ENCODE peak calls at places on chromosomes 4 and X, in six cellular contexts. One of them, this sample, is unnamed.

GRCh38 chrX:38880460-38880859 is 79.2 kb downstream of the MID1IP1 start:
- DNase-seq in kidney: no peak
- DNase-seq in neural progenitor cell: no peak
- DNase-seq in H1: no peak
- DNase-seq in SK-N-SH: no peak
- DNase-seq in OCI-LY7: peak
- DNase-seq in this sample: no peak

GRCh38 chrX:102899940-102900916 is 36.8 kb upstream of the RAB40AL start:
- DNase-seq in kidney: no peak
- DNase-seq in neural progenitor cell: peak
- DNase-seq in H1: peak
- DNase-seq in SK-N-SH: peak
- DNase-seq in OCI-LY7: peak
- DNase-seq in this sample: no peak

GRCh38 chrX:19772759-19773623 is 114.4 kb downstream of the SH3KBP1 start:
- DNase-seq in kidney: no peak
- DNase-seq in neural progenitor cell: no peak
- DNase-seq in H1: no peak
- DNase-seq in SK-N-SH: no peak
- DNase-seq in OCI-LY7: peak
- DNase-seq in this sample: no peak

GRCh38 chr4:184548321-184548650 is 73.9 kb upstream of the IRF2 start:
- DNase-seq in kidney: no peak
- DNase-seq in neural progenitor cell: no peak
- DNase-seq in H1: no peak
- DNase-seq in SK-N-SH: no peak
- DNase-seq in OCI-LY7: no peak
- DNase-seq in this sample: no peak

GRCh38 chr4:128663325-128663724 is 146.2 kb upstream of the JADE1 start:
- DNase-seq in kidney: no peak
- DNase-seq in neural progenitor cell: no peak
- DNase-seq in H1: no peak
- DNase-seq in SK-N-SH: no peak
- DNase-seq in OCI-LY7: peak
- DNase-seq in this sample: no peak

GRCh38 chrX:39162322-39162721 is 361.1 kb downstream of the MID1IP1 start:
- DNase-seq in kidney: peak
- DNase-seq in neural progenitor cell: peak
- DNase-seq in H1: peak
- DNase-seq in SK-N-SH: no peak
- DNase-seq in OCI-LY7: no peak
- DNase-seq in this sample: no peak

GRCh38 chr4:153465922-153466636 is at the start of gene TMEM131L:
- DNase-seq in kidney: peak
- DNase-seq in neural progenitor cell: peak
- DNase-seq in H1: peak
- DNase-seq in SK-N-SH: peak
- DNase-seq in OCI-LY7: peak
- DNase-seq in this sample: peak

GRCh38 chrX:101417981-101418841 is 10.2 kb downstream of the HNRNPH2 start:
- DNase-seq in kidney: peak
- DNase-seq in neural progenitor cell: peak
- DNase-seq in H1: peak
- DNase-seq in SK-N-SH: peak
- DNase-seq in OCI-LY7: no peak
- DNase-seq in this sample: peak

GRCh38 chrX:36241397-36241796 is 321.9 kb downstream of the CFAP47 start:
- DNase-seq in kidney: peak
- DNase-seq in neural progenitor cell: no peak
- DNase-seq in H1: no peak
- DNase-seq in SK-N-SH: no peak
- DNase-seq in OCI-LY7: no peak
- DNase-seq in this sample: no peak

GRCh38 chrX:51569561-51569960 is 49.2 kb downstream of the CENPVL3 start:
- DNase-seq in kidney: no peak
- DNase-seq in neural progenitor cell: no peak
- DNase-seq in H1: no peak
- DNase-seq in SK-N-SH: no peak
- DNase-seq in OCI-LY7: no peak
- DNase-seq in this sample: no peak

GRCh38 chrX:3320471-3321046 is 25.9 kb downstream of the MXRA5 start:
- DNase-seq in kidney: no peak
- DNase-seq in neural progenitor cell: no peak
- DNase-seq in H1: no peak
- DNase-seq in SK-N-SH: no peak
- DNase-seq in OCI-LY7: no peak
- DNase-seq in this sample: no peak

GRCh38 chr4:91113130-91113706 is 986.0 kb downstream of the CCSER1 start:
- DNase-seq in kidney: no peak
- DNase-seq in neural progenitor cell: peak
- DNase-seq in H1: no peak
- DNase-seq in SK-N-SH: peak
- DNase-seq in OCI-LY7: peak
- DNase-seq in this sample: no peak

GRCh38 chr4:103076777-103077347 is 301 bp upstream of the SLC9B2 start:
- DNase-seq in kidney: no peak
- DNase-seq in neural progenitor cell: peak
- DNase-seq in H1: no peak
- DNase-seq in SK-N-SH: peak
- DNase-seq in OCI-LY7: peak
- DNase-seq in this sample: no peak

GRCh38 chr4:72302981-72303704 is 265.9 kb downstream of the ADAMTS3 start:
- DNase-seq in kidney: no peak
- DNase-seq in neural progenitor cell: peak
- DNase-seq in H1: peak
- DNase-seq in SK-N-SH: peak
- DNase-seq in OCI-LY7: peak
- DNase-seq in this sample: no peak

GRCh38 chr4:114277690-114278089 is 298.2 kb upstream of the ARSJ start:
- DNase-seq in kidney: no peak
- DNase-seq in neural progenitor cell: no peak
- DNase-seq in H1: no peak
- DNase-seq in SK-N-SH: no peak
- DNase-seq in OCI-LY7: no peak
- DNase-seq in this sample: no peak

GRCh38 chr4:74418063-74418670 is 26.8 kb upstream of the AREG start:
- DNase-seq in kidney: no peak
- DNase-seq in neural progenitor cell: no peak
- DNase-seq in H1: no peak
- DNase-seq in SK-N-SH: no peak
- DNase-seq in OCI-LY7: no peak
- DNase-seq in this sample: no peak
- H3K27ac ChIP-seq in kidney: no peak
- H3K27ac ChIP-seq in neural progenitor cell: no peak
- H3K27ac ChIP-seq in H1: no peak
- H3K27ac ChIP-seq in SK-N-SH: no peak
- H3K27ac ChIP-seq in OCI-LY7: no peak
- H3K27ac ChIP-seq in this sample: no peak

DNA sequence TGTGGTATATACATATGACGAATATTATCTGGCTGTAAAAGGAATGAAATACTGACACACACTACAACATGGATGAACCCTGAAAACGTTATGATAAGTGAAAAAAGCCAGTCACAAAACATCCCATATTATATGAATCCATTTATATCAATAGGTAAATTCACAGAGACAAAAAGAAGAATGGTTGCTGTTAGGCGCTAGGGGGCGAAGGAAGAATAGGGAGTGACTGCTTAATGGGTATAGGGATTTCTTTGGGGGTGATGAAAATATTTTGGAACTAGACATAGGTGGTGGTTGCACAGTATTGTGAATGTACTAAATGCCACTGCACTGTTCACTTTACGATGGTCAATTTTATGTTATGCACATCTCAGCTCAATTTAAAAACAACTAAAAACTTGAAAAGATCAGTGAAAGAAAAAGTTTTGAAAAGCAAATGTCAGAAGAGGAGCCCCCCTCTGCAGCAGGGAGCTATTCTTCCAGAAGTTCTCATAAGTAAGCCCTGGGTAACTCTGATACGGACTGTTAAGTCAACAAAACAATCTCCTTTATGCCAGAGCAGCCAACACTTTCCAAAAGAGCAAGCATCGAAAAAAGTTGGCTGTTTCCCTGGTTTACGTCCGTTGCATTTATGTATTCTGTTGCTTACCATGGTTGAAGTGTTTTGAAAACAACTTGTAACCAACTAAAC is 96.3 kb upstream of the EGFL6 start:
- DNase-seq in kidney: no peak
- DNase-seq in neural progenitor cell: no peak
- DNase-seq in H1: no peak
- DNase-seq in SK-N-SH: no peak
- DNase-seq in OCI-LY7: no peak
- DNase-seq in this sample: no peak
- TF ChIP-seq CTCF in kidney: no peak
- TF ChIP-seq CTCF in neural progenitor cell: peak
- TF ChIP-seq CTCF in H1: peak
- TF ChIP-seq CTCF in SK-N-SH: peak
- TF ChIP-seq CTCF in OCI-LY7: no peak
- TF ChIP-seq CTCF in this sample: no peak

DNA sequence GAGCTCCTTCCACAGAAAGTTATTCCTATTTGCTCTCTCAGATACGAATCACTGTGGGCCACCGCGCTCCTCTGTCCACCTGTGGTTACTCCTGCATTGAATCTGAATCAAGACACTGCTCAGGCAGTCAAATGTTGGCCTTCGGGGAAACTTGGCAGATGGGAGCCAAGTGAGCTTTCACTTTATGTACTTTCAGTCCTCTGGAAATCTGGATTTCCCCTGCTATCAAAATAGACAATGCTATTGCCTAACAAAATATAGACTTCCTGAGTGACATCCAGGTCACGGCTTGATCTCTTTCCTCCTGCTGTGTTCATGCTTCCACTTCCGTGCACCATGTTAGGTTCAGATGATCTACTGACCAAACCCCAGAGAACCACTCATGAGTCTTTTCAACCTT is 43.8 kb downstream of the FHL1 start:
- DNase-seq in kidney: no peak
- DNase-seq in neural progenitor cell: no peak
- DNase-seq in H1: no peak
- DNase-seq in SK-N-SH: no peak
- DNase-seq in OCI-LY7: no peak
- DNase-seq in this sample: no peak
- H3K27ac ChIP-seq in kidney: peak
- H3K27ac ChIP-seq in neural progenitor cell: no peak
- H3K27ac ChIP-seq in H1: no peak
- H3K27ac ChIP-seq in SK-N-SH: no peak
- H3K27ac ChIP-seq in OCI-LY7: no peak
- H3K27ac ChIP-seq in this sample: peak

DNA sequence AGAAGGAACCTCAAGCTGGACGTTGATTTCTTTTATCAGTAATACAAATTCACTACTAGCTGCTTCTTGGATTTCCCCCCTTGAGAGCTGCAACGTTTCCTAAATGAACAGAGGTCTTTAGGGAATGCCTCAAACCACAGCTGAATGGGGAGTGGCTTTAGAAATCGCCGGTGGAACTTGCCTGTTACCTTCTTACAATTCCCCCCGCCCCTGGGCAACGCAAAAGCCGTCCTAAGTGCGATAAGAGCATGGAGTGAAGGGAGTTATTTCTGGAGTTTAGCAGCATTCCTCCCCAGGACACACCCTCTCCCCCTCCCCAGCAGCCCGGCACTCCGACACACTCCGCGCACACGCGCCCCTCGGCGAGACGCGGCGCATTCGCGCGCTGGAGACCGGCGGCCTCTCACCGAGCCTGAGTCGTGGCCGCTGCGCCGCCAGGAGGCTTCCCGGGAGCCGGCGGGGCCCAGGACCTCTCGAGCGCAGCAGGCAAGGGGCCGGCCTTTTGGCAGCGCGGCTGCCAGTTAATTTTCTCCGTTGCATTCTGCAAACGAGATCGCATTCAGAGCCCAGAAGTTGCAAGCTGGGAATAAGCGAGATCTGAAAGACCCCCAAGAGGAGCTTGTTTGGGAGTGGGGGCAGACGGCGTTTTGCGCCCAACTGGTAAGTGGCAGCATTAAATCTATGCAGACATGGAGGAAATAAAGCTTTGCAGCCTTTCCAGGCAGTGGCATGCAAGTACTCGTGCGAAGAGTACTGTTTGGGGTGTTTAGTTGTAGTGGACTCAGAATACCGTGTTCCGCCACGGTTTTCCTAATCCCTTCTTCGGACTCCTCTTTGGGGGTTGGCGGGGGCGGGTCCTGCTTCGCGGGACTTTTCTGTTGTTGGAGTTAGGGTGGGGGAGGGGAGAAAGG is 134.6 kb downstream of the PALLD start:
- DNase-seq in kidney: peak
- DNase-seq in neural progenitor cell: peak
- DNase-seq in H1: peak
- DNase-seq in SK-N-SH: peak
- DNase-seq in OCI-LY7: no peak
- DNase-seq in this sample: peak
- TF ChIP-seq CTCF in kidney: peak
- TF ChIP-seq CTCF in neural progenitor cell: peak
- TF ChIP-seq CTCF in H1: peak
- TF ChIP-seq CTCF in SK-N-SH: peak
- TF ChIP-seq CTCF in OCI-LY7: no peak
- TF ChIP-seq CTCF in this sample: peak

DNA sequence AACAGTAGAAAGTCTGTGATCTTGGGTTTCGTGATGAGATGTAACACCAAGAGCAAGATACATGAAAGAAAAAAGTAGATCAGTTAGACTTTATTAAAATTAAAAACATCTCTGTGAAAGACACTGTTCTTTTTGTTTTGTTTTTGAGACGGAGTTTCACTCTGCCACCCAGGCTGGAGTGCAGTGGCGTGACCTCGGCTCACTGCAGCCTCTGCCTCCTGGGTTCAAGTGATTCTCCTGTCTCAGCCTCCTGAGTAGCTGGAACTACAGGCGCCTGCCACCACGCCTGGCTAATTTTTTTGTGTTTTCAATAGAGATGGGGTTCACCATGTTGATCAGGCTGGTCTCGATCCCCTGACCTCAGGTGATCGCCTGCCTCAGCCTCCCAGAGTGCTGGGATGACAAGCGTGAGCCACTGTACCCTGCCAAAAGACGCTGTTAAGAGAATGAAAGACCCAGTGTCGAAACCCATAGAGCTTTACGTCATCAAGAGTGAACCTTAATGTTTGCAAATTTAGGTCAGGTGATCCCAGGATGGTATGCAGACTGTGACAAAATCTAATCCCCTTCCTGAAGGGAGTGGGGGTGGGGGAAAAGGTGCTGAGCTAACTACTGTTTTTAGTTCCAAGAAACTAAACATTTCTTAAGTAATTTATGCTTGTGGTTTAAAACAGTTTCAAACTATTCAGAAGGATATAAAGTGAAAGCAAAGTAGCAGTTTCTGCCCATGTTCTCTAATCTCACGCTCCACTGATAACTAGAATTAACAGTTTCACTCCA is 8.0 kb downstream of the OFD1 start:
- DNase-seq in kidney: no peak
- DNase-seq in neural progenitor cell: no peak
- DNase-seq in H1: no peak
- DNase-seq in SK-N-SH: no peak
- DNase-seq in OCI-LY7: peak
- DNase-seq in this sample: no peak
- H3K27ac ChIP-seq in kidney: no peak
- H3K27ac ChIP-seq in neural progenitor cell: no peak
- H3K27ac ChIP-seq in H1: no peak
- H3K27ac ChIP-seq in SK-N-SH: no peak
- H3K27ac ChIP-seq in OCI-LY7: peak
- H3K27ac ChIP-seq in this sample: no peak

GRCh38 chr4:41200486-41201017 is 13.8 kb downstream of the APBB2 start:
- DNase-seq in kidney: no peak
- DNase-seq in neural progenitor cell: no peak
- DNase-seq in H1: no peak
- DNase-seq in SK-N-SH: no peak
- DNase-seq in OCI-LY7: no peak
- DNase-seq in this sample: no peak
- TF ChIP-seq CTCF in kidney: no peak
- TF ChIP-seq CTCF in neural progenitor cell: no peak
- TF ChIP-seq CTCF in H1: no peak
- TF ChIP-seq CTCF in SK-N-SH: no peak
- TF ChIP-seq CTCF in OCI-LY7: no peak
- TF ChIP-seq CTCF in this sample: no peak

This sample was measured in coronary artery.